ENCODE peak calls at places on chromosomes 7 and 10, in four cellular contexts. C is nucleus accumbens, Q is fibroblast of lung, X is NCI-H2029. E is an unnamed sample.

GRCh38 chr10:125797424-125797823 is 21.8 kb upstream of the MMP21 start:
- DNase-seq in X (no peak), C (no peak), Q (no peak), E (no peak)

GRCh38 chr7:73827568-73828106 is 3.2 kb upstream of the CLDN4 start:
- DNase-seq in X (peak), C (no peak), Q (no peak), E (no peak)

GRCh38 chr7:78148166-78148894 is 349.8 kb downstream of the PHTF2 start:
- DNase-seq in Q (peak), X (no peak), C (no peak), E (peak)

GRCh38 chr7:142916508-142916907 is 17.0 kb downstream of the TRPV5 start:
- DNase-seq in Q (no peak), X (no peak), C (no peak), E (no peak)

GRCh38 chr10:4130685-4131084 is 345.7 kb upstream of the KLF6 start:
- DNase-seq in X (no peak), C (no peak), Q (no peak), E (no peak)

GRCh38 chr7:124124201-124124600 is 91.3 kb upstream of the TMEM229A start:
- DNase-seq in Q (no peak), C (no peak), X (no peak), E (no peak)

GRCh38 chr10:113680172-113681111 is 730 bp downstream of the CASP7 start:
- DNase-seq in X (no peak), C (no peak), Q (peak), E (peak)

GRCh38 chr10:5945561-5946418 is 31.6 kb downstream of the IL15RA start:
- DNase-seq in X (no peak), C (no peak), Q (peak), E (peak)

GRCh38 chr7:44309271-44310091 is 15.9 kb downstream of the CAMK2B start:
- DNase-seq in X (peak), Q (peak), C (no peak), E (peak)

GRCh38 chr7:22885824-22886255 is 63.2 kb upstream of the TOMM7 start:
- DNase-seq in Q (no peak), C (no peak), X (no peak), E (no peak)

GRCh38 chr10:102682441-102682840 is 31.8 kb downstream of the ARL3 start:
- DNase-seq in C (no peak), Q (no peak), X (no peak), E (no peak)

GRCh38 chr10:71081229-71081560 is 131.2 kb upstream of the UNC5B start:
- DNase-seq in C (no peak), Q (no peak), X (no peak), E (no peak)

GRCh38 chr7:11373546-11374142 is 400.0 kb downstream of the PHF14 start:
- DNase-seq in X (no peak), Q (peak), C (no peak), E (peak)

GRCh38 chr7:148483941-148484340 is 106.6 kb upstream of the C7orf33 start:
- DNase-seq in X (no peak), C (no peak), Q (no peak), E (no peak)

GRCh38 chr7:73623798-73624668 is at the start of gene MLXIPL:
- DNase-seq in X (peak), C (no peak), Q (peak), E (no peak)

GRCh38 chr10:69146756-69147155 is 22.8 kb downstream of the VPS26A start:
- DNase-seq in Q (no peak), C (no peak), X (no peak), E (no peak)

GRCh38 chr7:133290041-133290440 is 37.2 kb downstream of the EXOC4 start:
- DNase-seq in X (no peak), Q (peak), C (no peak), E (peak)

E was measured in astrocyte.